ENCODE peak calls at places on chromosomes 7 and 10, in five cellular contexts. One of them, this sample, is unnamed. For H3K4me1, the result is how much of the 10 kb centered on the place peaks cover.

GRCh38 chr10:73841526-73842285 is 30.3 kb upstream of the NDST2 start:
- DNase-seq in HCT116: no peak
- DNase-seq in K562: no peak
- DNase-seq in GM12878: no peak
- DNase-seq in HepG2: no peak
- DNase-seq in this sample: no peak

GRCh38 chr10:50552308-50552707 is 71.4 kb downstream of the SGMS1 start:
- DNase-seq in K562: no peak
- DNase-seq in HCT116: no peak
- DNase-seq in HepG2: no peak
- DNase-seq in GM12878: no peak
- DNase-seq in this sample: no peak

GRCh38 chr10:103019426-103019825 is 101.3 kb downstream of the CNNM2 start:
- DNase-seq in HepG2: no peak
- DNase-seq in HCT116: no peak
- DNase-seq in K562: no peak
- DNase-seq in GM12878: no peak
- DNase-seq in this sample: no peak

GRCh38 chr10:125333769-125334168 is 173.4 kb upstream of the CTBP2 start:
- DNase-seq in HepG2: no peak
- DNase-seq in K562: no peak
- DNase-seq in GM12878: no peak
- DNase-seq in HCT116: no peak
- DNase-seq in this sample: no peak

GRCh38 chr10:118913825-118914224 is 115.7 kb upstream of the NANOS1 start:
- DNase-seq in HCT116: no peak
- DNase-seq in K562: no peak
- DNase-seq in GM12878: no peak
- DNase-seq in HepG2: peak
- DNase-seq in this sample: no peak

GRCh38 chr10:115829501-115830215 is 443.3 kb downstream of the GFRA1 start:
- DNase-seq in HepG2: no peak
- DNase-seq in HCT116: no peak
- DNase-seq in GM12878: no peak
- DNase-seq in K562: no peak
- DNase-seq in this sample: no peak

GRCh38 chr10:111018021-111018420 is 58.8 kb upstream of the ADRA2A start:
- DNase-seq in HepG2: no peak
- DNase-seq in HCT116: no peak
- DNase-seq in GM12878: no peak
- DNase-seq in K562: no peak
- DNase-seq in this sample: no peak

GRCh38 chr10:130222381-130222780 is 86.2 kb downstream of the GLRX3 start:
- DNase-seq in GM12878: no peak
- DNase-seq in HepG2: no peak
- DNase-seq in HCT116: no peak
- DNase-seq in K562: no peak
- DNase-seq in this sample: no peak

GRCh38 chr7:101124376-101125056 is 2.4 kb upstream of the SERPINE1 start:
- DNase-seq in HCT116: no peak
- DNase-seq in HepG2: peak
- DNase-seq in GM12878: no peak
- DNase-seq in K562: no peak
- DNase-seq in this sample: no peak

GRCh38 chr10:31774291-31774900 is 154.2 kb downstream of the ARHGAP12 start:
- DNase-seq in K562: no peak
- DNase-seq in GM12878: no peak
- DNase-seq in HCT116: no peak
- DNase-seq in HepG2: no peak
- DNase-seq in this sample: peak

GRCh38 chr7:129134356-129134972 is 10.0 kb upstream of the TSPAN33 start:
- DNase-seq in K562: no peak
- DNase-seq in GM12878: no peak
- DNase-seq in HepG2: no peak
- DNase-seq in HCT116: no peak
- DNase-seq in this sample: no peak

GRCh38 chr7:147485660-147486210 is 1104.8 kb upstream of the C7orf33 start:
- DNase-seq in HepG2: no peak
- DNase-seq in HCT116: no peak
- DNase-seq in GM12878: no peak
- DNase-seq in K562: no peak
- DNase-seq in this sample: no peak

GRCh38 chr10:12742776-12743175 is 258.7 kb downstream of the CCDC3 start:
- DNase-seq in K562: no peak
- DNase-seq in HepG2: no peak
- DNase-seq in GM12878: peak
- DNase-seq in HCT116: no peak
- DNase-seq in this sample: no peak

DNA sequence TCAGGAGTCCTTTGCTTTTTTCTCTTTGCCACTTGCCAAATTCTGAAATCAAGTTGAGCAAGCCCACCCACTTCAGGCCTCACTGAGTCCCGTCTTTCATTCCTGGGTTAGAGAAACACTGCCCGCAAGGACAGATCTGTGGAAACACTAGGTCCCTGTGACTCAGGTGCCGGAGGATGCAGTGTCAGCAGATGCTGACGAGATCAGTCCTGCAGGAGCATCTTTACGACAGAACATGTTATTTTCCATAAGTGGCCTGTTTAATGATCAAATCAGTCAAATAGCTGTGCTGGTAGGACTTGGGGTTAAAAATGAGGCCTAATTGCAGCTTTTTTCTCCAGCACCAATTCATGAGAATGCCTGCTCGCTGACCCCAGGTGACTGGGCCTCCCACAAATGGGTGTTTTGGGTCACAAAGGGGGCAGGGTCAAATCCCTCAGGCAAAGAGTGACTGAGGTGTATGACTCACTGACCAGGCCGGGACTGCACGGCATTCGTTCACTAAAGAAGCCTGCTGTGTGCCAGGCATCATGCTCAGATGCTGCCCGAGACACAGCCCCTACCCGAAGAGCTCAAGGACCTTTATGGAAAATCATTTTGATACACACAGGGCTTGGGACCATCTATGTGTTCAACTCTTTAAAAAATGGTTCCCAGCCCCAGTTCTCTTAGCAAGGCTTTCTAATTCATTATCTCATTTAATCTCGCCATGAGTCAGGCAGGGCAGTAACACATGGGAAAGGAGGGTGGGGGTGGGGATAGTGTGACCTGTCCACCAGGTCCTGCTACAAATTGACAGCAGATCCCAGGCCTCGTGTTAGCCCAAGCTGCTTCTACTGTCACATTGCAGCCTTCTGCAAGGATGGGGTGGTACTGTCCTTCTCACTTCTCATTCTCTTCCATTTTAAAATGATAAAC is 21.0 kb downstream of the ZNF775 start:
- DNase-seq in GM12878: no peak
- DNase-seq in HepG2: no peak
- DNase-seq in K562: peak
- DNase-seq in HCT116: no peak
- DNase-seq in this sample: peak
- H3K4me1 ChIP-seq in GM12878: under half
- H3K4me1 ChIP-seq in HepG2: half or more
- H3K4me1 ChIP-seq in K562: half or more
- H3K4me1 ChIP-seq in HCT116: under half
- H3K4me1 ChIP-seq in this sample: under half

GRCh38 chr7:137129025-137129424 is 214.5 kb downstream of the PTN start:
- DNase-seq in HepG2: no peak
- DNase-seq in HCT116: no peak
- DNase-seq in GM12878: no peak
- DNase-seq in K562: no peak
- DNase-seq in this sample: no peak

GRCh38 chr7:137130751-137131158 is 212.8 kb downstream of the PTN start:
- DNase-seq in HCT116: no peak
- DNase-seq in K562: no peak
- DNase-seq in GM12878: no peak
- DNase-seq in HepG2: peak
- DNase-seq in this sample: no peak

GRCh38 chr7:137127058-137127457 is 216.5 kb downstream of the PTN start:
- DNase-seq in HCT116: no peak
- DNase-seq in K562: no peak
- DNase-seq in HepG2: no peak
- DNase-seq in GM12878: no peak
- DNase-seq in this sample: no peak

GRCh38 chr7:137122145-137122544 is 221.4 kb downstream of the PTN start:
- DNase-seq in HepG2: no peak
- DNase-seq in GM12878: no peak
- DNase-seq in HCT116: no peak
- DNase-seq in K562: no peak
- DNase-seq in this sample: no peak

DNA sequence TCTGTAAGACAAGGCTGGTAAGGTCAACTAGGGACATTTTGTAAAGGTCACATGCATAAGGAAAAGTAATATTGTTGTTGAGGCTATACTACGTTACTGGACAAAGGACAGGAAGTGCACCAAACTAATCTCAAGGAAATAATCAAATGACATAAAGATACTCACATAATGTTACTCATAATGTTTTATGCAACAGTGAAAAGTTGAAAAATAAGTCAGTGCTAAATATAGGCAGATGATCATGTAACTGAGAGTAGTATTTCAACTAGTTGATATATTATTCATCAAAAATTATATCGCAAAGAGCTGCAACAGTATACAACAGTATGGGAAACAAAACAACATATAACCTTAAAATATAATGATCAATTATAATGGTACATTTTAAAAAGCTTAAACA is 215.7 kb downstream of the PTN start:
- DNase-seq in GM12878: no peak
- DNase-seq in HepG2: no peak
- DNase-seq in HCT116: no peak
- DNase-seq in K562: no peak
- DNase-seq in this sample: no peak
- TF ChIP-seq ZBTB33 in GM12878: no peak
- TF ChIP-seq ZBTB33 in HepG2: no peak
- TF ChIP-seq ZBTB33 in HCT116: no peak
- TF ChIP-seq ZBTB33 in K562: no peak
- TF ChIP-seq ZBTB33 in this sample: no peak

DNA sequence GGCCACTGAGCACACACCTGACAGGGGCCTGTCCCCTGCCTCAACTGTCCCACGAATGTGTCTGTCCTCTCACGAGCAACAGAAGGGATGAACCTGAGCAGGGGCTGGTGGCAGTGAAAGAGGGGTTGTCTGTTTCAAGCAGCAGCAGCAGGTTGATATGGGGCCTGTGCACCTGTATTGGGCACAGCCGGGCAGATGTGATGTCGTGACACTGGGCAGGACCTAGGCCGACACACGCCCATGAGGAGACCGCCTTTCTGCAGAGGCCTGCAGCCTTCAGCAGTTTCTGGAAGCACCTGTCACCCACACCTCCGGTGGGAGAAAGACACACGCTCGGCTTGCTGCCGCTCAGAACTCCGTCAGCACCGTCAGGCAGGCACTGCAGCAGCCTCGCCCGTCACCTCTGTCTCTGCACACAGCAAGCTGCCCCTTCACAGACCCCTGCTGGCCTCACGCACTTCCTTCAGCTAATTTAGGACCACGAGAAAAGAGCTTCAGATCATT is 48.5 kb downstream of the AMZ1 start:
- DNase-seq in GM12878: no peak
- DNase-seq in HepG2: no peak
- DNase-seq in HCT116: no peak
- DNase-seq in K562: no peak
- DNase-seq in this sample: no peak
- H3K4me1 ChIP-seq in GM12878: under half
- H3K4me1 ChIP-seq in HepG2: under half
- H3K4me1 ChIP-seq in HCT116: under half
- H3K4me1 ChIP-seq in K562: under half
- H3K4me1 ChIP-seq in this sample: under half

GRCh38 chr7:29377718-29378117 is 183.1 kb downstream of the CHN2 start:
- DNase-seq in HepG2: no peak
- DNase-seq in HCT116: no peak
- DNase-seq in GM12878: no peak
- DNase-seq in K562: no peak
- DNase-seq in this sample: no peak

GRCh38 chr7:29372351-29372931 is 177.9 kb downstream of the CHN2 start:
- DNase-seq in HCT116: no peak
- DNase-seq in K562: no peak
- DNase-seq in GM12878: no peak
- DNase-seq in HepG2: no peak
- DNase-seq in this sample: no peak

GRCh38 chr7:29379551-29379950 is 184.1 kb upstream of the PRR15 start:
- DNase-seq in HepG2: no peak
- DNase-seq in K562: no peak
- DNase-seq in HCT116: no peak
- DNase-seq in GM12878: no peak
- DNase-seq in this sample: no peak

GRCh38 chr7:29371472-29371871 is 176.9 kb downstream of the CHN2 start:
- DNase-seq in HCT116: no peak
- DNase-seq in HepG2: no peak
- DNase-seq in K562: no peak
- DNase-seq in GM12878: no peak
- DNase-seq in this sample: no peak

GRCh38 chr7:29375641-29376562 is 181.3 kb downstream of the CHN2 start:
- DNase-seq in K562: no peak
- DNase-seq in HCT116: peak
- DNase-seq in GM12878: no peak
- DNase-seq in HepG2: peak
- DNase-seq in this sample: no peak
- TF ChIP-seq ZBTB33 in K562: no peak
- TF ChIP-seq ZBTB33 in HCT116: no peak
- TF ChIP-seq ZBTB33 in GM12878: no peak
- TF ChIP-seq ZBTB33 in HepG2: no peak
- TF ChIP-seq ZBTB33 in this sample: no peak

This sample was measured in SK-N-SH.